ENCODE peak calls at places on chromosome 19, in ten cellular contexts. U is NCI-H2171 treated with DMSO at 0.1 percent for 48 hours; A is activated CD4-positive, alpha-beta T cell treated with anti-CD3 and anti-CD28 coated beads, Interleukin-2, amount 50 U/mL, for 24 hours; X is activated T-cell treated with anti-CD3 and anti-CD28 coated beads for 1 hour; R is activated naive CD8-positive, alpha-beta T cell treated with anti-CD3 and anti-CD28 coated beads, Interleukin-2, amount 50 U/mL, for 24 hours; Z is stimulated activated CD8-positive, alpha-beta memory T cell treated with anti-CD3 and anti-CD28 coated beads, Interleukin-2, amount 100 ng/mL, for 1 hour; G is effector memory CD8-positive, alpha-beta T cell; P is non-pigmented ciliary epithelial cell; M is mucosa of descending colon; W is mesenchymal stem cell. B is an unnamed sample.

GRCh38 chr19:48613024-48613851 is 1.6 kb downstream of the FAM83E start:
- DNase-seq in R (no peak), U (no peak), X (no peak), G (no peak), P (no peak), W (no peak), Z (no peak), M (peak; percentile 79), A (no peak), B (no peak)

GRCh38 chr19:28039677-28040381 is 1173.1 kb downstream of the UQCRFS1 start:
- DNase-seq in G (no peak), P (no peak), M (no peak), U (no peak), X (no peak), R (no peak), W (no peak), A (no peak), Z (no peak), B (no peak)

GRCh38 chr19:16340092-16340491 is 15.5 kb downstream of the KLF2 start:
- DNase-seq in G (no peak), R (no peak), W (peak; percentile 38), Z (no peak), M (no peak), A (no peak), X (no peak), U (no peak), P (no peak), B (no peak)

GRCh38 chr19:51327066-51327985 is 14.6 kb downstream of the VSIG10L start:
- DNase-seq in P (no peak), G (peak; percentile 24), R (peak; percentile 69), U (no peak), A (peak; percentile 24), X (peak; percentile 28), M (peak; percentile 53), Z (peak; percentile 21), W (peak; percentile 51), B (peak; percentile 67)

GRCh38 chr19:17579523-17580244 is 24.2 kb downstream of the COLGALT1 start:
- DNase-seq in G (no peak), R (peak; percentile 38), M (peak; percentile 87), Z (no peak), X (no peak), U (no peak), W (peak; percentile 48), P (no peak), A (no peak), B (peak; percentile 78)

GRCh38 chr19:32976223-32976805 is 4.3 kb downstream of the FAAP24 start:
- DNase-seq in A (peak; percentile 44), U (peak; percentile 57), G (peak; percentile 55), Z (peak; percentile 48), M (peak; percentile 85), P (peak; percentile 11), R (peak; percentile 75), W (peak; percentile 67), X (peak; percentile 68), B (peak; percentile 78)

GRCh38 chr19:21052902-21053301 is 29.1 kb upstream of the ZNF714 start:
- DNase-seq in U (no peak), X (no peak), G (no peak), W (no peak), A (no peak), P (no peak), M (no peak), R (no peak), Z (no peak), B (no peak)

GRCh38 chr19:14116918-14117578 is 514 bp downstream of the PRKACA start:
- DNase-seq in Z (no peak), U (no peak), X (no peak), R (peak; percentile 31), P (no peak), A (no peak), M (peak; percentile 64), W (no peak), G (peak; percentile 9), B (no peak)

GRCh38 chr19:4929186-4929585 is 19.9 kb downstream of the UHRF1 start:
- DNase-seq in P (peak; percentile 54), R (no peak), X (no peak), G (no peak), Z (no peak), A (no peak), W (no peak), M (no peak), U (no peak), B (no peak)

GRCh38 chr19:29337029-29337428 is 124.1 kb upstream of the UQCRFS1 start:
- DNase-seq in M (no peak), W (no peak), A (no peak), Z (no peak), R (no peak), G (no peak), U (no peak), X (no peak), P (no peak), B (no peak)

GRCh38 chr19:18675779-18676178 is 7.7 kb upstream of the CRTC1 start:
- DNase-seq in X (no peak), W (no peak), Z (no peak), P (no peak), M (no peak), R (peak; percentile 31), U (no peak), A (no peak), G (no peak), B (no peak)

GRCh38 chr19:30881986-30882385 is 467.2 kb downstream of the TSHZ3 start:
- DNase-seq in W (no peak), R (no peak), P (no peak), M (no peak), U (no peak), X (no peak), Z (no peak), A (no peak), G (no peak), B (no peak)

GRCh38 chr19:2561895-2562294 is 86.0 kb downstream of the GADD45B start:
- DNase-seq in Z (peak; percentile 49), U (peak; percentile 25), R (peak; percentile 83), P (no peak), W (no peak), G (peak; percentile 55), A (peak; percentile 38), M (no peak), X (peak; percentile 49), B (no peak)

B was measured in nephron progenitor cell.